ENCODE peak calls at places on chromosomes 12 and 14, in seven cellular contexts. One of them, this sample, is unnamed.

GRCh38 chr12:108567974-108568652 is 5.7 kb downstream of the ISCU start:
- DNase-seq in lung: no peak
- DNase-seq in Panc1: no peak
- DNase-seq in stomach: no peak
- DNase-seq in psoas muscle: no peak
- DNase-seq in AG04449: no peak
- DNase-seq in osteoblast: no peak
- DNase-seq in this sample: no peak

GRCh38 chr12:116920939-116921338 is 10.2 kb downstream of the FBXW8 start:
- DNase-seq in lung: no peak
- DNase-seq in Panc1: no peak
- DNase-seq in stomach: no peak
- DNase-seq in psoas muscle: no peak
- DNase-seq in AG04449: no peak
- DNase-seq in osteoblast: no peak
- DNase-seq in this sample: no peak

GRCh38 chr14:21308132-21308478 is 28.2 kb downstream of the RPGRIP1 start:
- DNase-seq in lung: no peak
- DNase-seq in Panc1: no peak
- DNase-seq in stomach: no peak
- DNase-seq in psoas muscle: no peak
- DNase-seq in AG04449: no peak
- DNase-seq in osteoblast: no peak
- DNase-seq in this sample: no peak

GRCh38 chr12:98352218-98352811 is 163.1 kb upstream of the TMPO start:
- DNase-seq in lung: no peak
- DNase-seq in Panc1: no peak
- DNase-seq in stomach: no peak
- DNase-seq in psoas muscle: no peak
- DNase-seq in AG04449: peak
- DNase-seq in osteoblast: peak
- DNase-seq in this sample: peak

GRCh38 chr14:93965287-93965821 is 11.0 kb downstream of the ASB2 start:
- DNase-seq in lung: no peak
- DNase-seq in Panc1: no peak
- DNase-seq in stomach: no peak
- DNase-seq in psoas muscle: no peak
- DNase-seq in AG04449: peak
- DNase-seq in osteoblast: peak
- DNase-seq in this sample: peak

GRCh38 chr14:96393292-96393691 is 1.4 kb downstream of the AK7 start:
- DNase-seq in lung: no peak
- DNase-seq in Panc1: no peak
- DNase-seq in stomach: no peak
- DNase-seq in psoas muscle: no peak
- DNase-seq in AG04449: no peak
- DNase-seq in osteoblast: no peak
- DNase-seq in this sample: no peak

GRCh38 chr14:58749066-58749669 is 111.4 kb downstream of the DACT1 start:
- DNase-seq in lung: no peak
- DNase-seq in Panc1: no peak
- DNase-seq in stomach: peak
- DNase-seq in psoas muscle: no peak
- DNase-seq in AG04449: peak
- DNase-seq in osteoblast: peak
- DNase-seq in this sample: peak

GRCh38 chr12:2274733-2275132 is 221.9 kb downstream of the CACNA1C start:
- DNase-seq in lung: no peak
- DNase-seq in Panc1: no peak
- DNase-seq in stomach: no peak
- DNase-seq in psoas muscle: no peak
- DNase-seq in AG04449: no peak
- DNase-seq in osteoblast: no peak
- DNase-seq in this sample: no peak

GRCh38 chr12:84058136-84058535 is 854.5 kb downstream of the SLC6A15 start:
- DNase-seq in lung: no peak
- DNase-seq in Panc1: no peak
- DNase-seq in stomach: no peak
- DNase-seq in psoas muscle: no peak
- DNase-seq in AG04449: no peak
- DNase-seq in osteoblast: no peak
- DNase-seq in this sample: no peak

GRCh38 chr12:6866163-6866919 is 990 bp upstream of the TPI1 start:
- DNase-seq in lung: no peak
- DNase-seq in Panc1: no peak
- DNase-seq in stomach: no peak
- DNase-seq in psoas muscle: no peak
- DNase-seq in AG04449: no peak
- DNase-seq in osteoblast: peak
- DNase-seq in this sample: no peak

GRCh38 chr12:125403145-125403789 is 338.0 kb downstream of the AACS start:
- DNase-seq in lung: no peak
- DNase-seq in Panc1: no peak
- DNase-seq in stomach: no peak
- DNase-seq in psoas muscle: no peak
- DNase-seq in AG04449: no peak
- DNase-seq in osteoblast: no peak
- DNase-seq in this sample: no peak

GRCh38 chr12:26953447-26953846 is 15.2 kb downstream of the FGFR1OP2 start:
- DNase-seq in lung: no peak
- DNase-seq in Panc1: no peak
- DNase-seq in stomach: no peak
- DNase-seq in psoas muscle: no peak
- DNase-seq in AG04449: no peak
- DNase-seq in osteoblast: no peak
- DNase-seq in this sample: no peak

GRCh38 chr14:83467811-83468210 is 1934.2 kb upstream of the SEL1L start:
- DNase-seq in lung: no peak
- DNase-seq in Panc1: no peak
- DNase-seq in stomach: no peak
- DNase-seq in psoas muscle: no peak
- DNase-seq in AG04449: no peak
- DNase-seq in osteoblast: no peak
- DNase-seq in this sample: no peak

GRCh38 chr14:70425349-70425748 is 8.5 kb upstream of the SYNJ2BP start:
- DNase-seq in lung: no peak
- DNase-seq in Panc1: no peak
- DNase-seq in stomach: peak
- DNase-seq in psoas muscle: peak
- DNase-seq in AG04449: no peak
- DNase-seq in osteoblast: no peak
- DNase-seq in this sample: no peak

GRCh38 chr14:95523818-95524448 is 7.5 kb upstream of the SYNE3 start:
- DNase-seq in lung: peak
- DNase-seq in Panc1: no peak
- DNase-seq in stomach: peak
- DNase-seq in psoas muscle: no peak
- DNase-seq in AG04449: peak
- DNase-seq in osteoblast: no peak
- DNase-seq in this sample: no peak

GRCh38 chr12:31322651-31323248 is 3.2 kb downstream of the SINHCAF start:
- DNase-seq in lung: no peak
- DNase-seq in Panc1: no peak
- DNase-seq in stomach: no peak
- DNase-seq in psoas muscle: no peak
- DNase-seq in AG04449: peak
- DNase-seq in osteoblast: no peak
- DNase-seq in this sample: no peak

GRCh38 chr12:81518638-81519037 is 240.5 kb downstream of the PPFIA2 start:
- DNase-seq in lung: no peak
- DNase-seq in Panc1: no peak
- DNase-seq in stomach: no peak
- DNase-seq in psoas muscle: no peak
- DNase-seq in AG04449: no peak
- DNase-seq in osteoblast: no peak
- DNase-seq in this sample: no peak

GRCh38 chr12:81517296-81517695 is 241.9 kb downstream of the PPFIA2 start:
- DNase-seq in lung: peak
- DNase-seq in Panc1: no peak
- DNase-seq in stomach: no peak
- DNase-seq in psoas muscle: no peak
- DNase-seq in AG04449: no peak
- DNase-seq in osteoblast: no peak
- DNase-seq in this sample: no peak

DNA sequence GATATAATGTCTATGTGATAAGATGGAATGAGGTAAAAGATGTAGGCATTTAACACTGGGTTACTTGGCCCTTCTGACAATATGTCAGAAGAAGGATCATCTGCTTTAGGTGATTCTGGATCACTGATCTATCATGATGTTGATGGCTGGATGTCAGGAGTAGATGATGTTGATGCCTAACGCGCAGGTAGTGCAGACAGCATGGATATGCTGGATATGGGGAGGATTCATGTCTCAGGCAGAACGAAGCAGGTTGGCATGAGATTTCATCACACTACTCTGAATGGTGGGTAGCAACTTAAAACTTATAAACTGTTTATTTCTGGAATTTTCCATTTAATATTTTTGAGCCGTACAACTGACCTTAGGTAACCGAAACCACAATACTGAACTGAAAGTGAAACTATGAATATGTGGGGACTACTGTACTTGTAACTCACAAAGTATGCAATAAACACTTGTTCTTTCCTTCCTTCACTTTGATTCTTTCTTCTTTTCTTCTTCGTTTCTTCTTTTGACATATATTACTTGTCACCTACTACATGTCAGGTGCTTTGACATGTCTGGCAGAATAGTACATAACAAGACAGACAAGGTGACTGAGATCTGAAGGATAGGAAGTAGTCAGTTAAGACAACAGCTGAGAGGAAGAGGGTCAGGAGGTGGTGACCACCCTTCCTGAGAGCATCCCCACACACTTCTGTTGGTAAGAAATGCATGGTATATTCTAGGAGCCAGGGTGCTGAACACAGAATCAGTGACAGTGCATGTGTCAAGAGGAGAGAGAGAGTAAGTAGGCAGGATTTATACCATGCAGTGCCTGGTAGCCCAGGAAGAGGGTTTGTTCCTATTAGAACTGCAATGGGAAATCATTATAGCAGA is 238.8 kb downstream of the PPFIA2 start:
- DNase-seq in lung: no peak
- DNase-seq in Panc1: no peak
- DNase-seq in stomach: no peak
- DNase-seq in psoas muscle: no peak
- DNase-seq in AG04449: no peak
- DNase-seq in osteoblast: peak
- DNase-seq in this sample: no peak
- H3K4me3 ChIP-seq in lung: no peak
- H3K4me3 ChIP-seq in Panc1: peak
- H3K4me3 ChIP-seq in stomach: peak
- H3K4me3 ChIP-seq in psoas muscle: peak
- H3K4me3 ChIP-seq in AG04449: no peak
- H3K4me3 ChIP-seq in osteoblast: peak
- H3K4me3 ChIP-seq in this sample: no peak

DNA sequence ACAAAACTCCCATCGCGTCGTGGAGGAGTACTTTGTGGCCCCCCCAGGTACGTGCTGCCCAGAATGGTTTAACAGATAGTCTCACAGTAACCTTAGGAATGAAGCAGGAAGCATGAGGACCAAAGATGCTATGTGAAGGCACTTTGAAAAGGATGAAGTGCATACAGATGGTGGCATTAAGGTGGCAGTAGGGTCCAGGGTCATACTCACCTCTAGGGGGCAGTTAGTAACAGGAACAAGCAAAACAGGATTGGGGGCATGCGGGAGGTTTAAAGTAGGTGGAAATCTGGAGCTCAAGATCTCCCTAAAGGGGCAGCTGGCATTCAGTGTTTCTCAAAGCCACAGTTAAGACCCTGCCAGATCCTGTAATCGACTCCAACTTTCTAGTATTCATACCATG is 10.9 kb downstream of the GATC start:
- DNase-seq in lung: no peak
- DNase-seq in Panc1: no peak
- DNase-seq in stomach: no peak
- DNase-seq in psoas muscle: no peak
- DNase-seq in AG04449: no peak
- DNase-seq in osteoblast: no peak
- DNase-seq in this sample: no peak
- TF ChIP-seq CTCF in lung: no peak
- TF ChIP-seq CTCF in Panc1: peak
- TF ChIP-seq CTCF in stomach: no peak
- TF ChIP-seq CTCF in psoas muscle: peak
- TF ChIP-seq CTCF in AG04449: peak
- TF ChIP-seq CTCF in osteoblast: peak
- TF ChIP-seq CTCF in this sample: peak

GRCh38 chr14:37172024-37172869 is at the start of gene SLC25A21:
- DNase-seq in lung: peak
- DNase-seq in Panc1: peak
- DNase-seq in stomach: peak
- DNase-seq in psoas muscle: peak
- DNase-seq in AG04449: no peak
- DNase-seq in osteoblast: peak
- DNase-seq in this sample: peak
- H3K4me3 ChIP-seq in lung: peak
- H3K4me3 ChIP-seq in Panc1: peak
- H3K4me3 ChIP-seq in stomach: peak
- H3K4me3 ChIP-seq in psoas muscle: peak
- H3K4me3 ChIP-seq in AG04449: peak
- H3K4me3 ChIP-seq in osteoblast: peak
- H3K4me3 ChIP-seq in this sample: peak

DNA sequence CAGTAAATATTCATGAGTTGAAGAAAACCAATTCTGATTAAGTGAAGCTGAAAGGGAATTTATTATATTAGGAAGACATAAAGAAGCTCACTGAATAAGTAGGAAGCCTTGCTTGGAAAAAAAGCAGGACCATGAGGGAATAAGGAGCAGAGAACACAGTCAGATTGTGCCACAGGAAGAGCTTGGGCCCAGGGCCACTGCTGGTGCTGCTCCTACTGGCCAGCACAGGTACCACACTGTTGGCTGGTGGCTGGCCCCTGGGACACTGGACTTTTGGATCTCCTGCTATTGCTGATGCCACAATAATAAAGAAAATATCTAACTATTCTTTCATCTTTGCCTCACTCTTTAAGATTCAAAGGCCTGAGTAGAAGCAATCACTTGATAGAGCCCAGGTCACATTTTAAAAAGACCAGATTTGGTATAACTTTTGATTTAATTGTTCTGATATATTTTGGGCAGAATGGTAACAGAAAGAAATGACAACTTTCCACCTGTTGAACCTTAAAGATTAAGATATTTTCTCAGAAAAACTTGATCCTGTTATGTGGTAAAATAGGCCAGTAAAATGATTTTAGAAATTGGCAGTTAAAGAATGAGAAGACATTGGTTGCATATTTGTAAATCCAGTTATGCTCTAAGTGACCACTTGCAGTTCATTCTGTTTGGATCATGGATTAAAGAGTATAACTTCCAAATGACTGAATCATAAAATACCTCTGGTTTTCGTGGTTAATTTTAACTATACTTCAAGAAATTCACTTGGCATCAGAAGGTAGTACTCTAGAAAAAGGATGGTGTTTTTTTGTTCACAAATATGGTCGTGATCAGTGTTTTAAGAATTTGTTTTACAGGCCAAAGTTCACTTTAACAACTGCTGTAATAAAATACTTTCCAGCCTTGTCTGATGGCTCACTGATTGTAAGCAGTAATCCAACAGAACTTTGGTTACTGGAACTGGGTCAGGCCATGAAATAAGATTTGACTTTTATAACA is 68.3 kb downstream of the DERA start:
- DNase-seq in lung: no peak
- DNase-seq in Panc1: no peak
- DNase-seq in stomach: no peak
- DNase-seq in psoas muscle: no peak
- DNase-seq in AG04449: peak
- DNase-seq in osteoblast: peak
- DNase-seq in this sample: peak
- TF ChIP-seq CTCF in lung: no peak
- TF ChIP-seq CTCF in Panc1: peak
- TF ChIP-seq CTCF in stomach: no peak
- TF ChIP-seq CTCF in psoas muscle: peak
- TF ChIP-seq CTCF in AG04449: peak
- TF ChIP-seq CTCF in osteoblast: peak
- TF ChIP-seq CTCF in this sample: peak

GRCh38 chr14:64856528-64857445 is 22.9 kb downstream of the SPTB start:
- DNase-seq in lung: no peak
- DNase-seq in Panc1: no peak
- DNase-seq in stomach: no peak
- DNase-seq in psoas muscle: no peak
- DNase-seq in AG04449: no peak
- DNase-seq in osteoblast: no peak
- DNase-seq in this sample: no peak
- H3K4me3 ChIP-seq in lung: no peak
- H3K4me3 ChIP-seq in Panc1: no peak
- H3K4me3 ChIP-seq in stomach: no peak
- H3K4me3 ChIP-seq in psoas muscle: no peak
- H3K4me3 ChIP-seq in AG04449: no peak
- H3K4me3 ChIP-seq in osteoblast: no peak
- H3K4me3 ChIP-seq in this sample: no peak

This sample was measured in AG09309.